ENCODE peak calls at places on chromosomes 3 and 15, in four cellular contexts. W is WTC11, P is HepG2, H is GM12878. Q is an unnamed sample.

GRCh38 chr15:34304613-34305012 is 33.0 kb downstream of the SLC12A6 start:
- DNase-seq in W (no peak), P (peak), H (no peak), Q (no peak)

GRCh38 chr15:42133892-42134502 is 22.4 kb downstream of the PLA2G4F start:
- DNase-seq in H (no peak), P (peak), W (peak), Q (peak)

GRCh38 chr3:184259396-184259877 is 1.9 kb downstream of the CAMK2N2 start:
- DNase-seq in W (no peak), H (no peak), P (no peak), Q (no peak)

GRCh38 chr15:73935547-73935946 is 9.3 kb downstream of the LOXL1 start:
- DNase-seq in P (no peak), W (no peak), H (no peak), Q (no peak)

GRCh38 chr15:78263907-78264303 is 457 bp upstream of the DNAJA4 start:
- DNase-seq in W (no peak), H (no peak), P (no peak), Q (no peak)

GRCh38 chr15:33584797-33585196 is 274.0 kb downstream of the RYR3 start:
- DNase-seq in W (no peak), P (no peak), H (no peak), Q (no peak)

GRCh38 chr15:33489335-33489734 is 178.6 kb downstream of the RYR3 start:
- DNase-seq in W (no peak), H (no peak), P (no peak), Q (no peak)

GRCh38 chr3:196144383-196145105 is 62.7 kb upstream of the TFRC start:
- DNase-seq in P (no peak), H (no peak), W (no peak), Q (no peak)

GRCh38 chr15:29451201-29451781 is 181.7 kb upstream of the NSMCE3 start:
- DNase-seq in H (no peak), W (peak), P (peak), Q (no peak)

GRCh38 chr15:48966595-48967301 is 3.0 kb upstream of the SHC4 start:
- DNase-seq in P (no peak), W (no peak), H (peak), Q (no peak)

GRCh38 chr3:69948246-69948862 is 51.2 kb upstream of the SAMMSON start:
- DNase-seq in W (no peak), H (no peak), P (peak), Q (peak)

GRCh38 chr3:32759342-32759741 is 58.5 kb upstream of the TRIM71 start:
- DNase-seq in H (no peak), W (no peak), P (no peak), Q (no peak)

GRCh38 chr3:194178693-194179092 is 42.7 kb downstream of the HES1 start:
- DNase-seq in W (no peak), P (no peak), H (no peak), Q (no peak)

GRCh38 chr15:87967951-87968350 is 288.6 kb downstream of the NTRK3 start:
- DNase-seq in H (no peak), W (no peak), P (no peak), Q (no peak)

GRCh38 chr15:40087991-40088928 is 20.4 kb downstream of the BMF start:
- DNase-seq in P (peak), W (no peak), H (no peak), Q (no peak)

GRCh38 chr3:41318520-41318919 is 119.2 kb downstream of the CTNNB1 start:
- DNase-seq in W (no peak), H (no peak), P (peak), Q (no peak)

GRCh38 chr3:4720316-4721075 is 227.3 kb downstream of the ITPR1 start:
- DNase-seq in W (peak), H (no peak), P (peak), Q (peak)

GRCh38 chr15:47300035-47300434 is 417.3 kb upstream of the SEMA6D start:
- DNase-seq in W (no peak), P (no peak), H (no peak), Q (no peak)

GRCh38 chr3:142976621-142977398 is 13.3 kb upstream of the PAQR9 start:
- DNase-seq in W (no peak), P (peak), H (no peak), Q (peak)

GRCh38 chr3:28349397-28350000 is 875 bp upstream of the AZI2 start:
- DNase-seq in P (no peak), H (no peak), W (no peak), Q (no peak)

GRCh38 chr3:129195731-129196256 is 12.1 kb upstream of the CNBP start:
- DNase-seq in W (no peak), H (no peak), P (peak), Q (no peak)

GRCh38 chr3:46359748-46360509 is 6.0 kb downstream of the CCR2 start:
- DNase-seq in H (peak), P (no peak), W (no peak), Q (no peak)

GRCh38 chr15:66646308-66646707 is 55.7 kb upstream of the SMAD6 start:
- DNase-seq in H (no peak), W (no peak), P (no peak), Q (no peak)

GRCh38 chr3:177338697-177339219 is 141.5 kb upstream of the TBL1XR1 start:
- DNase-seq in P (peak), H (no peak), W (no peak), Q (peak)

GRCh38 chr3:184806567-184807271 is 5.2 kb upstream of the VPS8 start:
- DNase-seq in W (no peak), H (no peak), P (no peak), Q (no peak)

GRCh38 chr3:45994661-45995369 is 809 bp downstream of the FYCO1 start:
- DNase-seq in H (no peak), W (peak), P (peak), Q (peak)

GRCh38 chr3:123757281-123757940 is 126.7 kb downstream of the MYLK start:
- DNase-seq in P (no peak), H (peak), W (no peak), Q (no peak)

GRCh38 chr3:44130249-44130648 is 111.4 kb upstream of the TOPAZ1 start:
- DNase-seq in W (no peak), H (no peak), P (no peak), Q (no peak)

GRCh38 chr3:44125241-44125640 is 116.4 kb upstream of the TOPAZ1 start:
- DNase-seq in W (no peak), P (no peak), H (no peak), Q (no peak)

GRCh38 chr3:44120721-44121582 is 120.7 kb upstream of the TOPAZ1 start:
- DNase-seq in W (no peak), H (no peak), P (no peak), Q (no peak)

GRCh38 chr3:44128057-44128775 is 113.5 kb upstream of the TOPAZ1 start:
- DNase-seq in P (no peak), W (peak), H (no peak), Q (no peak)

DNA sequence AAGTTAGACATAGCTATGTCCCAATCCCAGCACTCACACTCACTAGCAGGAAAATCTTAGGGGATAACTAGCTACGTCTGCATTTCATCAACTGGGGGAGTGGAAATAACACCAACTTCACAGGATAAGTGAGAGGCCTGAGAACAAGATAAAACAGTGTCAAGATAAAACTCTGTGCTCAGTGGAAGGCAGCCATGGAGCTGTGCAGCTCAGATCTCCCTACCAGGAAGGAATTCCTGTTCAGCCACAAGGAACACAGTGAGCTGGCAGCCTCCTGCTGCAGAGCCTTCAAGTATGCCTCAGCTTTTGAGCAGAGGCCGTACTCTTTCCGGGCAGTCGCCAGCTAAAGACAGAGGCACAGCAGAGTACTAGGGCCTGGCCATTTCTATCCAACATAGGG is 115.8 kb upstream of the TOPAZ1 start:
- DNase-seq in W (no peak), P (no peak), H (no peak), Q (no peak)
- TF ChIP-seq MAX in W (no peak), P (no peak), H (no peak), Q (no peak)

GRCh38 chr15:80856400-80856799 is 77.2 kb downstream of the CEMIP start:
- DNase-seq in P (peak), W (no peak), H (no peak), Q (peak)

GRCh38 chr15:80855206-80855605 is 76.0 kb downstream of the CEMIP start:
- DNase-seq in W (no peak), P (no peak), H (no peak), Q (no peak)

GRCh38 chr15:80852676-80853075 is 73.5 kb downstream of the CEMIP start:
- DNase-seq in P (no peak), W (no peak), H (no peak), Q (no peak)

GRCh38 chr15:80856809-80857377 is 77.7 kb downstream of the CEMIP start:
- DNase-seq in W (peak), H (no peak), P (peak), Q (no peak)

GRCh38 chr15:80854104-80854503 is 74.9 kb downstream of the CEMIP start:
- DNase-seq in W (no peak), P (no peak), H (no peak), Q (no peak)
- TF ChIP-seq TCF7 in W (no peak), P (no peak), H (no peak), Q (no peak)

GRCh38 chr3:162262145-162262544 is 765.5 kb downstream of the OTOL1 start:
- DNase-seq in W (no peak), H (no peak), P (no peak), Q (no peak)
- TF ChIP-seq MAX in W (no peak), H (no peak), P (no peak), Q (no peak)

DNA sequence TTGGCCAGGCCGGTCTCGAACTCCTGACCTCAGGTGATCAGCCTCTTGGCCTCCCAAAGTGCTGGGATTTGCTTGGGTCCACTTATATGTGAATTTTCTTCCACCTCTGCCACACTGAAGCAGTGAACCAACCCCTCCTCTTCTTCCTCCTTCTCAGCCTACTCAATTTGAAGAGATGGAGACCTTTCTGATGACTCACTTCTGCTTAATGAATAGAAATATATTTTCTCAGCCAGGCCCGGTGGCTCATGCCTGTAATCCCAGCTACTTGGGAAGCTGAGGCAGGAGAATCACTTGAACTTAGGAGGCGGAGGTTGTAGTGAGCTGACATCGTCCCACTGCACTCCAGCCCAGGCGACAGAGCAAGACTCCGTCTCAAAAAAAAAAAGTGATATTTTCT is 46.8 kb upstream of the GATM start:
- DNase-seq in W (no peak), H (no peak), P (no peak), Q (no peak)
- TF ChIP-seq TCF7 in W (no peak), H (no peak), P (no peak), Q (no peak)

DNA sequence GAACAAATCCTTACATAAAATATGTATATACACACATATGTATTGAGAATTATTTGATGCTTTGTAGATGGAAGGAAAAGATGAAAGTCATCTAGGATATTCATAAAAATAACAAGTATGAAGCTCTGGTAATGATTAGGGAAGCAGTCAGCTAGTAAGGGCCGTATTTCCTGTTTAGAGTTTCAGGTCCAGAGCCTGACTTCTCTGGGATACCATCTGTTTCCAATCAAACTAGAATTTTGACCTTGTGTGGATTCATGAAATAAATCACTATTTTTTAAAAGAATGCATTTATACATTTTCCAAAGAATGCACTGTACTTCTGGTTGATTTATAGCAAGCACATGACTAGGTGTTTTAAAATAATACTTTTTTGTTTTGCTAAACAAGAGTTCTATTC is 156.1 kb upstream of the CGNL1 start:
- DNase-seq in H (no peak), P (no peak), W (no peak), Q (no peak)
- TF ChIP-seq MAX in H (no peak), P (no peak), W (no peak), Q (no peak)

DNA sequence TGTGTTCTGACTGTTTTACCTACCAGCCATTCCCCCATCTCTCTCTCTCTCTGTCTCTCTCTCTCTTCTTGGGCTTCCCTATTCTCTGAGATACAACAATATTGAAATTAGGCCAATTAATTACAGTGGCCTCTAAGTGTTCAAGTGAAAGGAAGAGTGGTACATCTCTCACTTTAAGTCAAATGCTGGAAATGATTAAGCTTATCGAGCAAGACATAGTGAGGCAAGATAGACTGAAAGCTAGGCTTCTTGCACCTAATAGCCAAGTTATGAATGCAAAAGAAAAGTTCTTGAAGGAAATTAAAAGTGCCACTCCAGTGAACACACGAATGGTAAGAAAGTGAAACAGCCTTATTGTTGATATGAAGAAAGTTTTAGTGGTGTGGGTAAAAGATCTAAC is 21.3 kb downstream of the SNRK start:
- DNase-seq in P (no peak), H (no peak), W (no peak), Q (no peak)
- TF ChIP-seq TCF7 in P (no peak), H (no peak), W (no peak), Q (no peak)

GRCh38 chr3:149471991-149472390 is 2.5 kb upstream of the TM4SF4 start:
- DNase-seq in P (no peak), W (no peak), H (no peak), Q (no peak)
- TF ChIP-seq MAX in P (no peak), W (no peak), H (no peak), Q (no peak)

GRCh38 chr3:24135280-24135679 is 190.2 kb downstream of the NR1D2 start:
- DNase-seq in W (no peak), H (no peak), P (no peak), Q (no peak)

GRCh38 chr3:24128195-24129005 is 183.3 kb downstream of the NR1D2 start:
- DNase-seq in W (no peak), P (no peak), H (no peak), Q (no peak)

GRCh38 chr3:24133441-24133840 is 188.4 kb downstream of the NR1D2 start:
- DNase-seq in W (no peak), P (no peak), H (no peak), Q (no peak)

GRCh38 chr3:24133942-24134341 is 188.9 kb downstream of the NR1D2 start:
- DNase-seq in W (no peak), H (no peak), P (no peak), Q (no peak)

GRCh38 chr3:24129549-24129948 is 184.5 kb downstream of the NR1D2 start:
- DNase-seq in H (no peak), P (no peak), W (no peak), Q (no peak)
- TF ChIP-seq TCF7 in H (no peak), P (no peak), W (no peak), Q (no peak)

GRCh38 chr15:67945951-67946700 is 106.3 kb upstream of the RNU6-1 start:
- DNase-seq in P (peak), H (no peak), W (peak), Q (peak)
- TF ChIP-seq MAX in P (peak), H (no peak), W (peak), Q (peak)

GRCh38 chr3:10882851-10883250 is 66.8 kb downstream of the SLC6A11 start:
- DNase-seq in P (no peak), H (no peak), W (no peak), Q (no peak)
- TF ChIP-seq TCF7 in P (no peak), H (no peak), W (no peak), Q (no peak)

Q was measured in K562.